ENCODE peak calls at places on chromosomes 7 and 10, in eight cellular contexts. N is GM13976; M is HCEC 1CT; H is GM19239; J is RWPE1; E is NCI-H1694; W is renal cortical epithelial cell; A is activated CD8-positive, alpha-beta memory T cell treated with anti-CD3 and anti-CD28 coated beads for 24 hours. Q is an unnamed sample.

GRCh38 chr10:68572151-68572550 is 12.0 kb downstream of the TET1 start:
- DNase-seq in N (no peak), M (peak), H (no peak), J (no peak), E (no peak), W (no peak), A (no peak), Q (no peak)

GRCh38 chr10:102113956-102114857 is 6.0 kb downstream of the LDB1 start:
- DNase-seq in N (peak), M (no peak), H (no peak), J (no peak), E (peak), W (no peak), A (peak), Q (no peak)

GRCh38 chr10:110337906-110338305 is 33.2 kb upstream of the SMNDC1 start:
- DNase-seq in N (no peak), M (peak), H (no peak), J (no peak), E (no peak), W (no peak), A (no peak), Q (no peak)

GRCh38 chr10:80924063-80924952 is 386.6 kb downstream of the SH2D4B start:
- DNase-seq in N (no peak), M (no peak), H (no peak), J (peak), E (peak), W (peak), A (no peak), Q (peak)

GRCh38 chr7:139321071-139321745 is 19.9 kb upstream of the FMC1 start:
- DNase-seq in N (peak), M (peak), H (no peak), J (no peak), E (no peak), W (peak), A (no peak), Q (no peak)

GRCh38 chr7:77331938-77332695 is 84.0 kb downstream of the GSAP start:
- DNase-seq in N (peak), M (peak), H (peak), J (peak), E (peak), W (peak), A (no peak), Q (peak)

GRCh38 chr7:157005456-157006204 is 4.8 kb downstream of the MNX1 start:
- DNase-seq in N (no peak), M (no peak), H (no peak), J (no peak), E (no peak), W (no peak), A (peak), Q (no peak)

GRCh38 chr7:26688936-26689506 is 175.4 kb downstream of the SKAP2 start:
- DNase-seq in N (peak), M (no peak), H (peak), J (no peak), E (no peak), W (no peak), A (no peak), Q (no peak)

GRCh38 chr7:130421685-130422084 is 19.1 kb downstream of the CEP41 start:
- DNase-seq in N (no peak), M (peak), H (no peak), J (no peak), E (no peak), W (peak), A (no peak), Q (no peak)

GRCh38 chr7:101546308-101546936 is 82.7 kb downstream of the MYL10 start:
- DNase-seq in N (no peak), M (no peak), H (no peak), J (no peak), E (no peak), W (no peak), A (no peak), Q (no peak)

GRCh38 chr7:6167587-6168154 is 104.8 kb downstream of the CYTH3 start:
- DNase-seq in N (no peak), M (no peak), H (no peak), J (no peak), E (no peak), W (no peak), A (no peak), Q (no peak)

GRCh38 chr7:92925876-92926696 is 89.7 kb upstream of the CDK6 start:
- DNase-seq in N (no peak), M (no peak), H (no peak), J (no peak), E (no peak), W (peak), A (no peak), Q (no peak)

GRCh38 chr10:8095962-8096361 is 41.5 kb downstream of the GATA3 start:
- DNase-seq in N (no peak), M (no peak), H (no peak), J (no peak), E (no peak), W (no peak), A (no peak), Q (no peak)

GRCh38 chr7:2953099-2953498 is 90.6 kb downstream of the CARD11 start:
- DNase-seq in N (no peak), M (no peak), H (no peak), J (peak), E (no peak), W (no peak), A (no peak), Q (no peak)

GRCh38 chr7:80334908-80335307 is 177.0 kb downstream of the GNAT3 start:
- DNase-seq in N (no peak), M (no peak), H (no peak), J (no peak), E (no peak), W (no peak), A (no peak), Q (no peak)

GRCh38 chr10:14205246-14205645 is 125.5 kb downstream of the FRMD4A start:
- DNase-seq in N (no peak), M (no peak), H (no peak), J (no peak), E (no peak), W (no peak), A (no peak), Q (no peak)

GRCh38 chr10:101781984-101782810 is 1.0 kb downstream of the NPM3 start:
- DNase-seq in N (peak), M (no peak), H (no peak), J (no peak), E (no peak), W (no peak), A (no peak), Q (no peak)

GRCh38 chr7:143381427-143382125 is 431 bp downstream of the ZYX start:
- DNase-seq in N (peak), M (peak), H (no peak), J (peak), E (peak), W (peak), A (peak), Q (no peak)

GRCh38 chr10:4111593-4111992 is 326.6 kb upstream of the KLF6 start:
- DNase-seq in N (no peak), M (peak), H (no peak), J (no peak), E (no peak), W (no peak), A (no peak), Q (no peak)

GRCh38 chr7:12458520-12459131 is 55.0 kb upstream of the VWDE start:
- DNase-seq in N (peak), M (peak), H (no peak), J (peak), E (peak), W (peak), A (no peak), Q (peak)

GRCh38 chr10:30784896-30785605 is 155.5 kb upstream of the LYZL2 start:
- DNase-seq in N (peak), M (peak), H (no peak), J (peak), E (no peak), W (peak), A (peak), Q (peak)

GRCh38 chr7:55509322-55509721 is 63.0 kb downstream of the VOPP1 start:
- DNase-seq in N (no peak), M (peak), H (no peak), J (no peak), E (no peak), W (no peak), A (no peak), Q (no peak)

GRCh38 chr10:48526371-48526821 is 78.5 kb downstream of the ARHGAP22 start:
- DNase-seq in N (no peak), M (peak), H (no peak), J (no peak), E (no peak), W (peak), A (no peak), Q (no peak)

GRCh38 chr7:14902589-14902963 is at the start of gene DGKB:
- DNase-seq in N (no peak), M (peak), H (no peak), J (no peak), E (peak), W (peak), A (no peak), Q (no peak)

GRCh38 chr7:73869011-73869785 is 8.2 kb downstream of the TMEM270 start:
- DNase-seq in N (no peak), M (no peak), H (no peak), J (no peak), E (no peak), W (no peak), A (no peak), Q (no peak)

GRCh38 chr7:18495412-18496335 is at the start of gene HDAC9:
- DNase-seq in N (peak), M (peak), H (peak), J (no peak), E (no peak), W (peak), A (no peak), Q (peak)

GRCh38 chr7:13017325-13017853 is 330.0 kb downstream of the ARL4A start:
- DNase-seq in N (no peak), M (peak), H (no peak), J (peak), E (no peak), W (peak), A (no peak), Q (peak)

GRCh38 chr7:148838905-148839304 is 45.2 kb downstream of the EZH2 start:
- DNase-seq in N (no peak), M (no peak), H (peak), J (no peak), E (no peak), W (peak), A (no peak), Q (no peak)